ENCODE peak calls at places on chromosomes 1 and 21, in six cellular contexts. Z is HS-5; K is CD4-positive, CD25-positive, alpha-beta regulatory T cell; S is effector memory CD4-positive, alpha-beta T cell; J is endothelial cell; N is kidney epithelial cell. B is an unnamed sample.

GRCh38 chr1:50157306-50157705 is 48.6 kb downstream of the ELAVL4 start:
- DNase-seq in Z (no peak), K (no peak), S (no peak), J (no peak), N (no peak), B (no peak)

GRCh38 chr1:84350104-84350503 is 48.2 kb upstream of the DNASE2B start:
- DNase-seq in Z (no peak), K (no peak), S (no peak), J (no peak), N (no peak), B (no peak)

GRCh38 chr21:44880762-44881585 is 7.5 kb upstream of the PTTG1IP start:
- DNase-seq in Z (no peak), K (no peak), S (peak; percentile 11), J (no peak), N (peak; percentile 74), B (no peak)

GRCh38 chr21:43352568-43353281 is 74.2 kb downstream of the SIK1 start:
- DNase-seq in Z (no peak), K (peak; percentile 34), S (no peak), J (no peak), N (no peak), B (no peak)

GRCh38 chr1:94270801-94271203 is 33.4 kb upstream of the ARHGAP29 start:
- DNase-seq in Z (peak; percentile 68), K (no peak), S (no peak), J (no peak), N (peak; percentile 96), B (no peak)

GRCh38 chr1:18256318-18257235 is 149.0 kb downstream of the IGSF21 start:
- DNase-seq in Z (no peak), K (no peak), S (no peak), J (peak; percentile 91), N (peak; percentile 1), B (no peak)

GRCh38 chr1:116853680-116854191 is 56.0 kb upstream of the PTGFRN start:
- DNase-seq in Z (peak; percentile 53), K (no peak), S (no peak), J (peak; percentile 35), N (peak; percentile 88), B (peak; percentile 75)

GRCh38 chr1:50977575-50978143 is 7.6 kb downstream of the CDKN2C start:
- DNase-seq in Z (no peak), K (peak; percentile 34), S (peak; percentile 11), J (peak; percentile 38), N (no peak), B (no peak)

GRCh38 chr1:13583592-13583963 is at the start of gene PDPN:
- DNase-seq in Z (no peak), K (no peak), S (no peak), J (peak; percentile 47), N (no peak), B (no peak)

GRCh38 chr21:41751621-41752020 is 15.2 kb downstream of the RIPK4 start:
- DNase-seq in Z (no peak), K (no peak), S (no peak), J (no peak), N (no peak), B (no peak)

GRCh38 chr21:44054710-44055109 is 42.6 kb downstream of the TRAPPC10 start:
- DNase-seq in Z (no peak), K (no peak), S (no peak), J (no peak), N (peak; percentile 44), B (no peak)

GRCh38 chr1:158547533-158547932 is 6.7 kb downstream of the OR6Y1 start:
- DNase-seq in Z (no peak), K (no peak), S (no peak), J (no peak), N (no peak), B (no peak)

GRCh38 chr1:53305650-53306049 is 22.2 kb downstream of the LRP8 start:
- DNase-seq in Z (no peak), K (no peak), S (no peak), J (no peak), N (no peak), B (no peak)

GRCh38 chr1:196808529-196809235 is 10.8 kb upstream of the CFHR1 start:
- DNase-seq in Z (no peak), K (no peak), S (no peak), J (no peak), N (no peak), B (no peak)

GRCh38 chr1:209248649-209249279 is 334.8 kb upstream of the CAMK1G start:
- DNase-seq in Z (peak; percentile 37), K (peak; percentile 25), S (peak; percentile 9), J (peak; percentile 67), N (peak; percentile 19), B (peak; percentile 89)

GRCh38 chr1:15337656-15338402 is 71.9 kb upstream of the EFHD2 start:
- DNase-seq in Z (peak; percentile 73), K (no peak), S (no peak), J (no peak), N (peak; percentile 54), B (no peak)

GRCh38 chr1:94095112-94095637 is 25.8 kb downstream of the ABCA4 start:
- DNase-seq in Z (no peak), K (no peak), S (no peak), J (no peak), N (peak; percentile 79), B (peak; percentile 84)

GRCh38 chr1:22976461-22977243 is 4.0 kb upstream of the LACTBL1 start:
- DNase-seq in Z (peak; percentile 69), K (peak; percentile 35), S (peak; percentile 25), J (peak; percentile 75), N (peak; percentile 49), B (peak; percentile 71)

GRCh38 chr1:35449334-35450008 is 107.7 kb downstream of the KIAA0319L start:
- DNase-seq in Z (peak; percentile 84), K (no peak), S (no peak), J (no peak), N (peak; percentile 42), B (no peak)

GRCh38 chr1:83098791-83099190 is 900.1 kb downstream of the TTLL7 start:
- DNase-seq in Z (no peak), K (no peak), S (no peak), J (no peak), N (no peak), B (no peak)

GRCh38 chr1:13792429-13792828 is 92.4 kb downstream of the PRDM2 start:
- DNase-seq in Z (peak; percentile 18), K (no peak), S (no peak), J (no peak), N (no peak), B (no peak)

GRCh38 chr1:20994176-20994575 is 182.5 kb downstream of the EIF4G3 start:
- DNase-seq in Z (no peak), K (no peak), S (no peak), J (no peak), N (no peak), B (no peak)

GRCh38 chr1:227775841-227776240 is 39.6 kb upstream of the PRSS38 start:
- DNase-seq in Z (no peak), K (no peak), S (no peak), J (no peak), N (no peak), B (no peak)

GRCh38 chr1:184567016-184567415 is 180.2 kb downstream of the C1orf21 start:
- DNase-seq in Z (no peak), K (no peak), S (no peak), J (no peak), N (no peak), B (no peak)

GRCh38 chr21:43644609-43645008 is 14.7 kb downstream of the HSF2BP start:
- DNase-seq in Z (no peak), K (no peak), S (no peak), J (no peak), N (no peak), B (no peak)

GRCh38 chr1:241992734-241993133 is 6.2 kb downstream of the MAP1LC3C start:
- DNase-seq in Z (no peak), K (no peak), S (no peak), J (no peak), N (no peak), B (no peak)

GRCh38 chr1:68173283-68174172 is 58.8 kb downstream of the WLS start:
- DNase-seq in Z (no peak), K (no peak), S (no peak), J (no peak), N (peak; percentile 54), B (peak; percentile 34)

GRCh38 chr1:156781585-156782186 is 14.4 kb downstream of the PRCC start:
- DNase-seq in Z (no peak), K (no peak), S (no peak), J (no peak), N (peak; percentile 42), B (no peak)

GRCh38 chr21:32916522-32917099 is 109.1 kb upstream of the OLIG2 start:
- DNase-seq in Z (no peak), K (no peak), S (no peak), J (no peak), N (no peak), B (no peak)